ENCODE peak calls at places on chromosomes 5 and 9, in ten cellular contexts. E is CD8-positive, alpha-beta memory T cell; J is body of pancreas; K is adrenal gland; R is K562; C is ascending aorta; H is right lobe of liver; V is cardiac muscle cell; T is aorta; N is prostate gland. O is an unnamed sample. For H3K4me1 and H3K9me3, the result is how much of the 10 kb centered on the place peaks cover.

GRCh38 chr5:33507426-33507825 is 66.7 kb downstream of the TARS1 start:
- DNase-seq in E (no peak), H (no peak), R (no peak), V (no peak), N (no peak), T (no peak), K (no peak), C (no peak), J (no peak), O (no peak)

GRCh38 chr9:101400120-101400519 is 1.5 kb downstream of the ZNF189 start:
- DNase-seq in T (peak), V (peak), C (no peak), R (peak), E (no peak), K (peak), N (no peak), J (peak), H (no peak), O (peak)

GRCh38 chr9:116264361-116264760 is 110.8 kb downstream of the PAPPA start:
- DNase-seq in N (no peak), H (no peak), C (no peak), T (no peak), J (no peak), R (no peak), E (no peak), K (no peak), V (no peak), O (no peak)

GRCh38 chr5:38601133-38601842 is 44.8 kb upstream of the LIFR start:
- DNase-seq in C (no peak), N (no peak), T (no peak), J (no peak), R (no peak), H (no peak), K (no peak), E (no peak), V (peak), O (peak)

GRCh38 chr9:78097541-78097940 is 65.9 kb upstream of the GNAQ start:
- DNase-seq in C (no peak), E (no peak), T (no peak), R (no peak), N (no peak), J (no peak), V (no peak), H (no peak), K (no peak), O (no peak)

GRCh38 chr5:67308988-67309688 is 112.5 kb upstream of the CD180 start:
- DNase-seq in C (no peak), K (no peak), J (no peak), H (no peak), N (peak), E (no peak), V (no peak), T (no peak), R (no peak), O (no peak)

GRCh38 chr9:91580136-91580535 is 156.5 kb upstream of the NFIL3 start:
- DNase-seq in K (no peak), C (no peak), E (no peak), H (no peak), J (no peak), V (peak), T (no peak), N (no peak), R (no peak), O (no peak)

GRCh38 chr5:5350101-5350500 is 72.4 kb upstream of the ICE1 start:
- DNase-seq in E (no peak), R (peak), N (no peak), T (no peak), C (no peak), J (no peak), K (no peak), V (no peak), H (no peak), O (no peak)

GRCh38 chr5:180114304-180115003 is 42.9 kb upstream of the RNF130 start:
- DNase-seq in C (peak), H (peak), K (peak), T (no peak), J (no peak), R (no peak), V (no peak), N (no peak), E (no peak), O (peak)

GRCh38 chr9:134488251-134488900 is 153.2 kb upstream of the COL5A1 start:
- DNase-seq in K (peak), C (peak), J (peak), E (no peak), T (peak), V (no peak), R (no peak), H (no peak), N (no peak), O (peak)

GRCh38 chr9:114271556-114272510 is 51.1 kb upstream of the ORM1 start:
- DNase-seq in V (peak), T (peak), C (no peak), R (no peak), E (no peak), J (peak), K (peak), N (peak), H (peak), O (peak)

GRCh38 chr5:67795781-67796477 is 419.6 kb upstream of the PIK3R1 start:
- DNase-seq in C (no peak), J (no peak), V (no peak), R (no peak), H (no peak), E (no peak), N (no peak), T (no peak), K (no peak), O (no peak)

GRCh38 chr9:130713286-130713975 is 19.9 kb downstream of the EXOSC2 start:
- DNase-seq in K (peak), N (no peak), J (peak), T (peak), H (peak), R (no peak), E (no peak), V (peak), C (peak), O (no peak)

GRCh38 chr9:18390393-18390792 is 83.6 kb upstream of the ADAMTSL1 start:
- DNase-seq in E (no peak), K (no peak), J (no peak), N (no peak), T (no peak), R (no peak), H (no peak), V (peak), C (no peak), O (no peak)

GRCh38 chr5:167837127-167837526 is 454.3 kb upstream of the WWC1 start:
- DNase-seq in H (no peak), C (no peak), J (no peak), N (no peak), R (no peak), K (no peak), V (no peak), E (no peak), T (no peak), O (no peak)

GRCh38 chr9:82038897-82039296 is 50.3 kb downstream of the SPATA31D1 start:
- DNase-seq in N (no peak), H (no peak), R (no peak), K (no peak), E (no peak), J (no peak), V (no peak), C (no peak), T (no peak), O (no peak)

GRCh38 chr9:116733010-116733641 is 46.0 kb downstream of the TRIM32 start:
- DNase-seq in J (no peak), N (no peak), C (no peak), R (no peak), T (no peak), E (no peak), K (no peak), V (no peak), H (no peak), O (no peak)

GRCh38 chr5:140109050-140109817 is 4.7 kb upstream of the PURA start:
- DNase-seq in C (no peak), E (no peak), H (no peak), N (no peak), K (peak), R (no peak), T (no peak), J (peak), V (no peak), O (no peak)

GRCh38 chr9:99127372-99128132 is 22.6 kb downstream of the TGFBR1 start:
- DNase-seq in J (no peak), E (no peak), K (no peak), N (no peak), R (no peak), H (no peak), V (no peak), C (no peak), T (no peak), O (no peak)

GRCh38 chr5:21810737-21811316 is 1042.3 kb downstream of the CDH12 start:
- DNase-seq in H (no peak), C (no peak), E (no peak), K (no peak), V (peak), T (no peak), J (no peak), N (no peak), R (peak), O (no peak)

GRCh38 chr5:84685121-84685520 is 300.4 kb upstream of the EDIL3 start:
- DNase-seq in H (no peak), E (no peak), R (no peak), C (no peak), T (no peak), V (no peak), J (no peak), N (no peak), K (no peak), O (no peak)

DNA sequence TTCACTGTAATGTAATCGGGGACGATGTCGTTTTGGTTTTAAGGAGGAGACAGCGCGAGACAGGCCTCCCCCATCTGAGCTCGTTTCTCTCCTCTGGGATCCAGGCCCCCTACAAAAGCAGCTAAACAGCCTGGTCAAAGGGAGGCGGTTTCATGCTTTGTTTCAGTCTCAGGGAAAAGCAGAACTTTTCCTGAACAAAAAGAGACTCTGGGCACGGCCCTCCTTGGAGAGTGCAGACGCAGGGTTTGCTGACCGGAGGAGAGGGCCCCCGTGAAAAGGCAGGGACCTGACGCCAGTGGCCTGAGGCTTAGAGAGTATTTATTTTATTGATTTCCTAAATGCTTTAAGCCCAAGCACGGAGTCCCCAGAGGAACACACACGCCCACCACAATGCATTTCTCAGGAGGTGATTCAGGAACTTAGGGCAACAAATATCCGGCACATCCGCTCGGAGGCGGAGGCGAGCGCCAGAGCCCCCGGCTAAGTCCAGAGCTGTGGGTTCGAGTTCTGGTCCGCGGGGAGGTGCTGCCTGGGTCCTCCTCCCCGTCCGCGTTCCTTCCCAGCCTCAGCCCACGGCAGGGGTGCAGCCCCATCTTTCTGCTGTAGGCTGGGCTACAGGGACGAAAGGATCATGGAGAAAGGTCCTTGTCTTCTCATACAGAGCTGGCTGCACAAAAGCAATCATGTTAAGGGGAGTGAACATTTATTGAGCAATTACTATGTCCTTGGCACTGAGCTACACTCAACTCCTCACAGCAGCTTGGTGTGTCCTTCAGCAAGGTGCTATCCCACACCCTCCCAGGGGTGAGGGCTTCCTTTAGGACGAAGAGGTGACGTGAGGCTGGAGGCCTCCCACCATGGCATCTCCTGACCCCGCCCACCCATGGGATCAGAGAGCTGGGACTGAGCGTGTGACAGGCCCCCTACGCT is 40.0 kb downstream of the PTGES start:
- DNase-seq in T (peak), H (no peak), N (no peak), V (peak), J (no peak), R (no peak), K (no peak), E (no peak), C (peak), O (no peak)
- H3K4me1 ChIP-seq in T (under half), H (under half), N (under half), V (under half), J (under half), R (under half), K (under half), E (under half), C (under half), O (under half)

DNA sequence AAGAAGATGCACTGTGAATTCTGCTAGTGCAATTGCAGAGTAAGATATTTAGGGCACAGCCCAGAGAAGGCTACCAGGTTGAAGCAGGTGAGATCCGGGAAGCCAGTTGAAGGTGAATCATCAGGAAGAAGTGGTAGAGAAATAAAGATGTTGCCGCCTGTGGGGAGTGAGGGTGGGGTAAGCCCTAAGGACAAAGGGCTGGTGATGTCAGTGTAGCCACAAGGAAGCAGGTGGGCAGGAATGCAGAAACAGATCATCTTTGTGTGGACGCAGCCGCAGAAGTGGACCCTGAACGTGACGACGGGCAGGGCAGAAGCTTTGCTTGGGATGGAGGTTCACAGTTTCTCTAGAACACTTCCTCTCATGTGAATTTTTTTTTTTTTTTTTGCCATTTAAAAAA is 164.2 kb downstream of the ACTL7B start:
- DNase-seq in V (no peak), J (no peak), T (no peak), K (no peak), H (no peak), R (no peak), E (no peak), N (no peak), C (no peak), O (no peak)
- H3K9me3 ChIP-seq in V (under half), J (under half), T (under half), K (under half), H (under half), R (under half), E (under half), N (under half), C (under half), O (under half)

DNA sequence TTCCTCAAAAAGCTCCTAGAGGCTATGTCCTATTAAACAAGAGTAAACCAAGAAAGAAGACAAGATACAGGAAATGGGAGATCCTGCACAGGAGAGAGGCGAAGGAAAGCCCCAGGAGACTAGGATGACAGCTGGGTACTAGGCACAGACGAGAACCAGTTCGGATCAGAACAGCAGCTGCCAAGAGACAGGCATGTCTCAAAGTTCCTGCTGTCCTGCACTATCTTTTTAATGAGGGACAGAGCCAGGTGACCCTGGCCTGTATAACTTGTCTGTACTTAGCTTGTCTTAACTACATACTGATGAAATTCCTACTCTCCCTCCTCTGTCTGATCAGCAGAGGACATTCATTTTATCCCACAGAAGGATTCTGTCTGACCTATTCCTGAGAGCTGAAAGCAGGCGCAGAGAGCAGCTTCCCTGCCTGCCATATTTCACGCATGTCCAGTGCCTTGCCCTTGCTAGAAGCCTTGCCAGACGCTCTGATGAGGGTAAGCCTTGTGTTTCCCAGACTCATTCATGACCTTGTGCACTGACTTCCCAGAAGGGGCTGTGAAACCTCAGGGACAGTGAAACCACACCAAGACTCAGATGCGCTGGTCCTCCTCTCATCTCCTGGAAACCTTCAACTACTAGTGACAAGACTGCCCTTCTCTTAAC is 24.7 kb downstream of the TSC1 start:
- DNase-seq in C (no peak), T (no peak), J (no peak), H (no peak), K (peak), R (no peak), N (no peak), V (no peak), E (no peak), O (no peak)
- H3K4me3 ChIP-seq in C (no peak), T (no peak), J (no peak), H (no peak), K (no peak), R (no peak), N (no peak), V (no peak), E (no peak), O (no peak)

GRCh38 chr9:70477907-70478480 is 63.5 kb upstream of the KLF9 start:
- DNase-seq in V (no peak), T (no peak), R (no peak), K (no peak), E (no peak), C (peak), J (no peak), H (no peak), N (peak), O (no peak)

GRCh38 chr9:70481471-70481870 is 67.0 kb upstream of the KLF9 start:
- DNase-seq in T (no peak), C (no peak), N (no peak), H (no peak), J (no peak), V (no peak), K (no peak), E (no peak), R (no peak), O (no peak)

GRCh38 chr9:70479880-70480291 is 65.4 kb upstream of the KLF9 start:
- DNase-seq in N (peak), T (no peak), C (peak), K (no peak), J (peak), V (peak), R (no peak), E (no peak), H (no peak), O (peak)

GRCh38 chr9:70478963-70479641 is 64.6 kb upstream of the KLF9 start:
- DNase-seq in K (no peak), T (no peak), J (peak), R (no peak), E (no peak), H (peak), V (peak), N (peak), C (peak), O (no peak)

DNA sequence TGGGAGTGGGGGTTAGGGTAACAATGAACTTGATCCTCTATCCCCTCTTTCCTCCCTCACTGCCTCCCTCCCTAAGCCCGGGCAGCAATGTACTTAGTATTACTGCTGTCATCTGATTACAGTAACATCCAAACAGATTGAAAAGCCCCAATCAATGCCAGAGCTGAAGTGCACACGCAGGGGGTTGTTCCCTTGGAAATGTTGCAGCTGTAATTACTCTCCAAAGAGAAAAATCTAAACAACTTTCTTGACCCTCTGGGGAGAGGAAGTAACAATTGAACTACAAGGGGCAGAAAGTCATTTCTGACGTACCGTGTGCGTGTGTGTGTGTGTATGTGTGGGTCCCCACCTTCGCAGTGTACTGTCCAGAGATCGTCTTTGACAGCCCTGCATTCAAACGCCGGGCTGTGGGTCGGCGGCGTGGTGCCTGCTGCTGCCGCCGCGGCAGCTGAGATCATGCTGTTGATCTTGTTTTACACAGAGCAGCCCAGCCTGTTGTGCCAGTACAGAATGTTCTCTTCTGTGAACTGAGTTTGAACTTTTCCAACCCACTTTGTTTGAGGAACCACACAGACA is 66.0 kb upstream of the KLF9 start:
- DNase-seq in H (peak), K (peak), N (peak), R (no peak), E (no peak), V (peak), C (peak), T (peak), J (peak), O (peak)
- H3K4me1 ChIP-seq in H (under half), K (under half), N (half or more), R (under half), E (under half), V (under half), C (under half), T (under half), J (half or more), O (under half)

GRCh38 chr5:1995491-1995890 is 112.8 kb upstream of the IRX4 start:
- DNase-seq in C (no peak), K (no peak), E (no peak), V (no peak), H (no peak), J (no peak), R (no peak), T (no peak), N (no peak), O (no peak)
- H3K9me3 ChIP-seq in C (under half), K (under half), E (under half), V (under half), H (under half), J (under half), R (under half), T (under half), N (under half), O (under half)

GRCh38 chr9:34580358-34580757 is 9.2 kb downstream of the CNTFR start:
- DNase-seq in H (no peak), E (no peak), N (no peak), C (no peak), T (no peak), V (no peak), J (no peak), R (no peak), K (no peak), O (no peak)

GRCh38 chr9:34578241-34579096 is 11.1 kb downstream of the CNTFR start:
- DNase-seq in T (no peak), R (no peak), J (peak), H (no peak), E (no peak), C (no peak), V (peak), N (no peak), K (no peak), O (peak)

GRCh38 chr9:34579819-34580185 is 9.7 kb downstream of the CNTFR start:
- DNase-seq in K (no peak), R (no peak), T (no peak), N (no peak), E (no peak), V (no peak), C (no peak), J (no peak), H (no peak), O (no peak)

GRCh38 chr9:34577635-34578240 is 11.8 kb downstream of the CNTFR start:
- DNase-seq in R (peak), E (no peak), H (no peak), N (no peak), K (no peak), T (no peak), C (no peak), V (no peak), J (no peak), O (no peak)

DNA sequence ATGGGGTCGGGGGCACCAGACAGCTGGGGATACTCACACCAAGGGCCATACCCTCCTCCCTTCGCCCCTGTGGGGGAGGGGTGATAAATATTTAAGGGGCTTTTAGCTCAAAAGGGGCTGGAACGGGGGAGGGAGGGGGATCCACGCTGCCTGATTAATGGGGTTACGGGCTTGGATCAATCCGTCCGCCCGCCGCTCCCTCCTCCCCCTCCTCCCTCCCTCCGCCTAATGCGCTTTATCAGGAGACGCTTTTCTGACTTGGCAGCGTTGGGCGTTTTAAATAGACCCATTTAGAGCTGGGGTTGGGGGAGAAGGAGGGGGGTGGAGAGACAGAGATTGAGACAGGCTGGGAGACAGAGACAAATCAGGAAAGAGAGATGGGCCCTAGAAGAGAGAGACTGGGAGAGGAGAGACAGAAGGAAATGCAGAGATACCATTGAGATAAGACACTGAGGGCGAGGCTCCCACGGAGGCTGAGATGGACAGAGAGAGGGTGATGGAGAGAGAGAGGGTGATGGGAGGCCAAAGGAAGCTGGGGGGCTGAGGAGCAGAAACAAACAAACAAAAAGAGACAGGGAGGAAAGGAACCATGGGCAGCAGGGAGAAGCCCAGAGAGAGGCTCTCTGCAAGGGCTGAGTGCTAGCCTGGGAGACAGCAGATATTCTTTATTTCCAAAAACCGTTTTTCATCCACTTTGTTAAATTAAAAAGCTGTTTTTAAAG is 10.3 kb downstream of the CNTFR start:
- DNase-seq in J (no peak), C (no peak), T (no peak), H (no peak), E (no peak), R (no peak), V (no peak), N (no peak), K (no peak), O (no peak)
- H3K4me3 ChIP-seq in J (no peak), C (no peak), T (no peak), H (no peak), E (no peak), R (no peak), V (no peak), N (no peak), K (no peak), O (no peak)